ENCODE peak calls at places on chromosomes 12 and 14, in six cellular contexts. G is GM23248; T is CD8-positive, alpha-beta memory T cell; S is tibial artery; X is gastrocnemius medialis; D is naive thymus-derived CD4-positive, alpha-beta T cell. E is an unnamed sample. For H3K27me3, the result is how much of the 10 kb centered on the place peaks cover.

GRCh38 chr12:26195250-26195640 is at the start of gene SSPN:
- DNase-seq in S (peak), D (no peak), T (no peak), X (peak), G (peak), E (no peak)

GRCh38 chr12:89840162-89840922 is 131.7 kb upstream of the ATP2B1 start:
- DNase-seq in T (no peak), G (no peak), X (no peak), S (no peak), D (no peak), E (no peak)

GRCh38 chr12:87427770-87428169 is 601.4 kb downstream of the C12orf50 start:
- DNase-seq in X (no peak), G (no peak), T (no peak), D (no peak), S (no peak), E (no peak)

GRCh38 chr14:22780105-22780679 is 13.7 kb downstream of the OXA1L start:
- DNase-seq in S (no peak), X (no peak), D (no peak), G (peak), T (no peak), E (no peak)

GRCh38 chr12:89504560-89505346 is 19.8 kb downstream of the GALNT4 start:
- DNase-seq in D (no peak), X (no peak), T (no peak), S (no peak), G (no peak), E (no peak)

GRCh38 chr12:54956818-54957641 is 27.5 kb downstream of the TESPA1 start:
- DNase-seq in G (no peak), X (no peak), D (no peak), S (no peak), T (no peak), E (no peak)

GRCh38 chr12:106135075-106135474 is 3.7 kb downstream of the NUAK1 start:
- DNase-seq in S (no peak), D (no peak), T (no peak), G (no peak), X (no peak), E (no peak)

GRCh38 chr12:14256139-14256538 is 109.3 kb upstream of the ATF7IP start:
- DNase-seq in D (peak), S (no peak), T (peak), X (no peak), G (peak), E (peak)

GRCh38 chr12:64998327-64999156 is 122.6 kb downstream of the WIF1 start:
- DNase-seq in D (no peak), X (no peak), T (no peak), G (peak), S (no peak), E (no peak)

GRCh38 chr12:16609140-16609539 is 3.2 kb upstream of the LMO3 start:
- DNase-seq in D (no peak), S (no peak), G (no peak), T (no peak), X (no peak), E (no peak)

GRCh38 chr14:36820111-36820709 is 158.6 kb downstream of the PAX9 start:
- DNase-seq in T (no peak), X (no peak), G (peak), D (no peak), S (no peak), E (no peak)

GRCh38 chr12:123748661-123749060 is 13.4 kb upstream of the DNAH10 start:
- DNase-seq in T (no peak), D (no peak), G (peak), S (no peak), X (no peak), E (no peak)

GRCh38 chr14:101992708-101993107 is 28.3 kb downstream of the DYNC1H1 start:
- DNase-seq in S (no peak), T (no peak), X (no peak), D (no peak), G (no peak), E (no peak)

GRCh38 chr12:117322428-117322827 is 39.0 kb downstream of the NOS1 start:
- DNase-seq in G (no peak), D (no peak), T (no peak), X (no peak), S (no peak), E (no peak)

GRCh38 chr12:29152223-29152868 is 3.3 kb downstream of the FAR2 start:
- DNase-seq in T (no peak), X (no peak), S (no peak), D (no peak), G (no peak), E (no peak)

GRCh38 chr14:35196571-35196970 is 74.2 kb downstream of the PRORP start:
- DNase-seq in G (peak), S (no peak), T (no peak), D (no peak), X (no peak), E (no peak)

GRCh38 chr14:99212199-99212598 is 59.8 kb downstream of the BCL11B start:
- DNase-seq in G (no peak), T (no peak), D (no peak), X (no peak), S (no peak), E (no peak)

GRCh38 chr12:59431266-59431665 is 164.6 kb upstream of the SLC16A7 start:
- DNase-seq in T (no peak), S (no peak), D (no peak), G (peak), X (no peak), E (no peak)

GRCh38 chr12:113039911-113040425 is 16.6 kb upstream of the DTX1 start:
- DNase-seq in T (no peak), D (no peak), G (no peak), X (no peak), S (no peak), E (no peak)

GRCh38 chr12:71958056-71958455 is 19.4 kb downstream of the TPH2 start:
- DNase-seq in G (peak), X (no peak), S (no peak), D (no peak), T (no peak), E (no peak)

GRCh38 chr12:19654630-19655384 is 215.5 kb downstream of the AEBP2 start:
- DNase-seq in T (no peak), S (no peak), X (no peak), D (no peak), G (no peak), E (no peak)

GRCh38 chr14:50875359-50876090 is 3.7 kb downstream of the ABHD12B start:
- DNase-seq in T (peak), S (no peak), G (peak), X (no peak), D (peak), E (peak)
- H3K27me3 ChIP-seq in T (under half), S (under half), G (under half), X (under half), D (under half), E (under half)

DNA sequence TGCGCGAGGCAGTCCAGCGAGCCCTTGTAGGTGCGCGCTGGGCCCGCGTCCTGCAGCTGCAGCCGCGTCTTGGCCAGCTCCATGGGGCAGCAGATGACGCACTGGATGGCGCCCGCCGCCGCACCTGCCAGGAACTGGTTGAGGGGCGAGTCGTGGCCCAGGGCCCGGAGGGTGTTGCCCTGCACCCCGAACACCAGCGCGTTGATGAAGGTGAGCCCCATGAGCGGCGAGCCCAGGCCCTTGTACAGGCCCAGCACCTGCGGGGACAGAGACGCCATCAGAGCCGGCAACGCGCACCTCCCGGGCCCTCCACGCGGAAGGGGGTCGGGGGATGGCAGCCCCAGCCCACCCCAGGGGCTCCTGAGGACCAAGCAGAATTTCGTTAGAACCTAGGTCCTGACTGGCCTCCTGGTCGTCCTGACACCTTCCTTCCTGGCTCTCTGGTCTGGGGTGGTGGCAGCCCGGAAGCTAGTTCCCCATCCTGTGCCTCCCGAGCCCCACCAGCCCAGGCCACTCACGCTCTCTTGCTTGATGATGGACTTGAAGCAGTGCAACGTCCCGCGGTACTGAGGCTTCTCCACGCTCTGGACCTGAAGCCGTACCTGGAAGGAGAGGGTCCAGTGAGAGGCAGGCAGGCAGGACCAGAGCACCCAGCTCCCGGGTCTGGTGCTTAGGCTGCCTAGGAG is 13.3 kb downstream of the SLC25A29 start:
- DNase-seq in D (no peak), X (no peak), G (no peak), S (peak), T (no peak), E (no peak)
- H3K27me3 ChIP-seq in D (under half), X (under half), G (under half), S (under half), T (under half), E (under half)

DNA sequence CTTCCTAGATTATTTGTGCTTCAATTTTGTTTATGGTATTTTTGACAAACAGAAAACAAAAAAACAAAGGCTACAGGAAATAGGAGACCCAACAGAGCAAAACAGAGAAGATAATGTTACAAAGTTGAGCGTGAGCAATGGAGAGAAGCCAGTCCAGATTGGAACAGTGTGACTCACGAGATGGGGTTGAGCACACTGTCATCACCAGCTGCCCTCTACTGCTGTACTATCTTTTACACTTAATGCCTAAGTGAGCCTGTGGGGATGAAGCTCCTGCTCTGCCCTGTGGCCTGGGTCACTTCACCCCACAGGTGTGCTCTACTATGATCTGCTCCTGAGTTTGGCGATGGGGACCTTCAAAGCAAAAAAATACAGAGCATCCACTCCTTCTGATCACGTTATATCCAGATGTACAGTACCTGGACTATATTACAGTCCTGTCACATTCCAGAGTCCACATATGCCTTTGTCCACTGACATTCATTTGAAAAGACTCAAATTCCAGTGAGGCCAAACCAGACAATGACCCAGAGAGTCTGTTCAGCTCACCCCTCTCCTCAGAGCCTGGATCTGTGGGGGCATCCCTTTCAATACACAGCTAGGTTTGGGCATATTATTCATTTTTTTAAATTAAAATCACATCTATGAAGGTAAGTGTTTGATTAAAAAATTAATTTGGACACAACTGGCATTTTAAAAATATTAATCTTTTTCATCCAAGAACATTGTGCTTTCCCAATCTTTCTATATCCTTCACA is 4.4 kb downstream of the IPO8 start:
- DNase-seq in D (no peak), S (peak), X (peak), G (peak), T (no peak), E (no peak)
- H3K27me3 ChIP-seq in D (under half), S (under half), X (under half), G (under half), T (under half), E (under half)

DNA sequence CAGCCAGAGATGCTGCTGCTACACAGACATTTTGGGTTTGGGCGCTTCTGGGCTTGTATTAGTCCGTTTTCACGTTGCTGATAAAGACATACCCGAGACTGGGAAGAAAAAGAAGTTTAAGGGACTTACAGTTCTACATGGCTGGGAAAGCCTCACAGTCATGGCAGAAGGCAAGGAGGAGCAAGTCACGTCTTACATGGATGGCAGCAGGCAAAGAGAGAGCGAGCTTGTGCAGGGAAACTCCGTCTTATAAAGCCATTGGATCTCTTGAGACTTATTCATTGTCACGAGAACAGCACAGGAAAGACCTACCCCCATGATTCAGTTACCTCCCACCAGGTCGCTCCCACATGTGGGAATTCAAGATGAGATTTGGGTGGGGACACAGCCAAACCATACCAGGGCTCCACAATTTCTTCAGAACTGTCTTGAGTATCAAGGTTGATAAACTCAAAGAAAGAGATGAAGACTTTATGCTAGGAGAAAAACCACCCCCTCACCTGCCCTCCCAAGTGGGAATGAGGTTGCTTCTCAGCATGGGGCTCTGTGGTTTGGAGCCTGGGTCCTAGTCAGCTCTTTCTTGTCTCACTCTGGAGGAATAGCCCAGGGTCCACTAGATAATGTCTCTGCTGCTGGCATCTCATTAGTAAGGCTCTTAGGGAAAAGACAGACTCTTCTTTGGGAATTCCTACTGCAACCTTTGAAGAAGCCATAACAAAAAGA is 200.3 kb downstream of the PELI2 start:
- DNase-seq in T (no peak), G (no peak), D (no peak), X (no peak), S (no peak), E (no peak)
- H3K27me3 ChIP-seq in T (under half), G (under half), D (under half), X (under half), S (under half), E (under half)

GRCh38 chr14:103125098-103126070 is 2.1 kb downstream of the TNFAIP2 start:
- DNase-seq in T (no peak), G (no peak), X (no peak), D (no peak), S (no peak), E (no peak)
- H3K27me3 ChIP-seq in T (under half), G (under half), X (under half), D (under half), S (half or more), E (under half)

DNA sequence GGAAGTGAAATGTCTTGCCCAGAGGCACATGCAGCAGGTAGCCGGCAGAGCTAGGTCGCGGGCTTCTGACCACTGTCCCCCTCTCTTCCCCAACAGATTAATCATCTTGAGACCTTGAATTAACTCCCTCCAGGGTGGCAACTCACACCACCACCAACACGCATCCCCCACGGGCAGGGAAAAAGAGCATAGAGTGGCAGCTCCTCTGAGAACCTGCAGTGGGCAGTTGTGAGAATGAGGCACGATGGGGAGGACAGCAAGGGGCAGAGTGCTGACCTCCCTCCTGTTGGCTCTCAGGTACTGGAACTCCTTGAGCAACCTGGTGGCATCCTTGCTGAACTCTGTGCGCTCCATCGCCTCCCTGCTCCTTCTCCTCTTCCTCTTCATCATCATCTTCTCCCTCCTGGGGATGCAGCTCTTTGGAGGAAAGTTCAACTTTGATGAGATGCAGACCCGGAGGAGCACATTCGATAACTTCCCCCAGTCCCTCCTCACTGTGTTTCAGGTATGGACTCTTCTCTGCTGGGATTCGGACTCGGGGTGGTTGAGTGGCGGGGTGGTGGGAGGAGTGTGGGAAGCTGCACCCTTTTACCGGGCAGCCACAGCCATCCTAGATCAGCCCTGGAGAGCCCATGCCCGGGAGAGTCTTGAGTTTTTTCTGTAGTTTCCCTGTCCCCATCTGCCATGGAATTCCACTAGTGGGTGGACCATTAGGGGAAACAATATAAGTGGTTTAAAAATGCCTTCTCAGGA is 213.3 kb upstream of the FKBP4 start:
- DNase-seq in T (no peak), S (no peak), D (no peak), X (no peak), G (no peak), E (no peak)
- H3K27me3 ChIP-seq in T (under half), S (under half), D (under half), X (under half), G (under half), E (under half)

DNA sequence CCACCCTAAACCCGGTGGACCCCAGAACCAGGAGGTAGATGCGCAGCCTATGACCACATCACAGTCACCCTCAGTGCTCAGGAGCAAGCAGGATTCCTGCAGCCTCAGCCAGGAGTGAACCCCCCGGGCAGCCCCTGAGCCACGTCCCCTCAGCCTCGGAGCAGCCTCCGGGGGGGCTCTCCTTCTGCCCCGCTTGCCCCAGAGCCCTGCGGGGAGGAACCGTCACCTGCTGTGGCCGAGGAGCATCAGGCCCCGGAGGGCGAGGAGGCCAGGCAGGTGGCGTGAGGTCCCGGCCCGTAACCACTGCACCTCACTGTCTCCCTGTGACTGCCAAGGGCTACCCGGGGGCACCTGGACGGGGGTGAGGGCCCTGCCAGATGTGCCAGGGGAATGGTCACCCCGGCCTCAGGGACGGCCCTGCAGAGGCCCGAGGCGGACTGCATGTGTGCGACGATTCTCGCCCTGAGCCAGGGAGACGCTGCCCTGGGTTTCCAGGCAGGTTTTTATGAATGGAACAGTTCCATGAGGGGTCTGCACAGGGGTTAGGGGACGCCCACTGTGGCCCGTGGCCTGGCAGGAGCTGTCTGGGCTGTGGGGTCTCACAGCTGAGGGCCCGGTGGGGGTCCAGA is 58.6 kb downstream of the FBRSL1 start:
- DNase-seq in X (no peak), S (no peak), T (no peak), G (no peak), D (no peak), E (no peak)
- H3K27me3 ChIP-seq in X (under half), S (under half), T (under half), G (under half), D (under half), E (under half)

GRCh38 chr14:100834441-100835277 is 8.7 kb downstream of the MEG3 start:
- DNase-seq in T (no peak), G (no peak), X (no peak), D (no peak), S (no peak), E (no peak)
- H3K27me3 ChIP-seq in T (under half), G (under half), X (under half), D (under half), S (under half), E (under half)

GRCh38 chr14:90062852-90063539 is 1.2 kb downstream of the KCNK13 start:
- DNase-seq in S (no peak), X (no peak), T (no peak), D (no peak), G (no peak), E (no peak)
- H3K27me3 ChIP-seq in S (half or more), X (half or more), T (under half), D (under half), G (half or more), E (under half)

DNA sequence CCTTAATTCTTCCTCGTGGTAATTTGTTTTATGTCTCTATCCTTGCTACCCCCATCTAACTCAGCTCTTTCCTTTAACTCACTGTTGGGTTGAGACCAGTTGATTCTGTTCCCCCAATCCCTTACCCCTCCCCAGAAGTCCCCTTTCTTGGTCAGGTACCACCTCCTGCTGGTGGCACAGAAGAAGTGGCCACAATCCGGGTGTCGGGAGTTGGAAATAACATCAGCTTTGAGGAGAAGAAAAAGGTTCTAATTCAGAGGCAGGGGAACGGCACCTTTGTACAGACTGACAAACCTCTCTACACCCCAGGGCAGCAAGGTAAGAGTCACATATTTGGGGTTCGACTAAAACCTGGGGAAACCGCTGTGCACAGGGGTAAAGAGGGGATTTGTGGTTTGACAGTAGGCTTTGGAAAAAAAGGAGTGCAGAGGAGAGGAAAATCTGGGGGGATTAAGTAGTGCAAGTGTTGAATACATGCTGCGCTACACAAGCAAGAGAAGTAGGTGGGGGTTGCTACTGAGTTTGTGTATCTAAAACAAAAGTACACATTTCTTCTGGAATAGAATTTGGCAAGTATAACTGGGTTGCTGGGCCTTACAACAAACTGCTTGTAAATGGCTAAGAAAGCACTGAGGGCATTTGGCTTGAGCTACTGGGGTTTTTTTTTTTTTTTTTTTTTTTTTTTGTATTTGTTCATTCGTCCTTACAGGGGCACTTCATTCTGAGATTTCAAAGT is 1.3 kb downstream of the A2ML1 start:
- DNase-seq in T (no peak), S (no peak), X (no peak), D (peak), G (peak), E (no peak)
- H3K27me3 ChIP-seq in T (under half), S (under half), X (under half), D (under half), G (under half), E (under half)